ENCODE peak calls at places on chromosome 22, in ten cellular contexts. C, P, D, Q, U, W, F, M, B and H are unnamed samples.

GRCh38 chr22:37090920-37091688 is 18.4 kb downstream of the TMPRSS6 start:
- DNase-seq in B (no peak), C (no peak), P (no peak), F (no peak), U (no peak), W (no peak), Q (no peak), D (no peak), M (no peak), H (no peak)

GRCh38 chr22:29313126-29314071 is 2.1 kb downstream of the RASL10A start:
- DNase-seq in Q (peak; percentile 37), W (peak; percentile 22), M (peak; percentile 68), F (no peak), B (peak; percentile 16), U (no peak), P (peak; percentile 47), C (peak; percentile 48), D (peak; percentile 68), H (peak; percentile 25)

GRCh38 chr22:27982630-27983180 is 63.6 kb upstream of the PITPNB start:
- DNase-seq in M (no peak), Q (no peak), B (no peak), U (no peak), C (no peak), D (no peak), F (peak; percentile 43), P (no peak), W (no peak), H (no peak)

GRCh38 chr22:42347281-42347824 is 76.9 kb upstream of the TCF20 start:
- DNase-seq in B (no peak), W (no peak), Q (no peak), U (no peak), P (no peak), F (no peak), M (no peak), C (no peak), D (no peak), H (no peak)

GRCh38 chr22:20530368-20531153 is 23.2 kb downstream of the MED15 start:
- DNase-seq in D (no peak), C (peak; percentile 56), F (peak; percentile 70), M (peak; percentile 67), U (no peak), Q (peak; percentile 72), W (peak; percentile 75), B (no peak), P (peak; percentile 60), H (peak; percentile 80)

GRCh38 chr22:47376901-47377520 is 614.6 kb downstream of the TBC1D22A start:
- DNase-seq in B (no peak), U (no peak), Q (no peak), F (peak; percentile 19), M (no peak), P (no peak), W (no peak), D (no peak), C (no peak), H (peak; percentile 30)

GRCh38 chr22:26671317-26672059 is 14.1 kb downstream of the MIAT start:
- DNase-seq in P (no peak), M (no peak), W (no peak), B (peak; percentile 40), Q (no peak), F (peak; percentile 87), U (peak; percentile 55), D (no peak), C (peak; percentile 60), H (no peak)

GRCh38 chr22:27885977-27886842 is 32.8 kb downstream of the PITPNB start:
- DNase-seq in D (peak; percentile 61), B (peak; percentile 50), F (peak; percentile 74), C (peak; percentile 39), P (peak; percentile 94), W (peak; percentile 90), M (peak; percentile 85), Q (peak; percentile 78), U (peak; percentile 20), H (peak; percentile 91)

GRCh38 chr22:47595122-47595521 is 832.7 kb downstream of the TBC1D22A start:
- DNase-seq in U (no peak), F (no peak), B (no peak), M (no peak), W (no peak), C (no peak), P (no peak), Q (no peak), D (no peak), H (no peak)

GRCh38 chr22:24994070-24994763 is 41.7 kb downstream of the KIAA1671 start:
- DNase-seq in M (no peak), Q (peak; percentile 46), B (no peak), P (no peak), U (no peak), W (no peak), C (peak; percentile 87), F (peak; percentile 88), D (peak; percentile 31), H (peak; percentile 46)
- TF ChIP-seq CTCF in M (no peak), Q (no peak), B (no peak), P (no peak), U (no peak), W (no peak), C (peak; percentile 60), F (no peak), D (no peak), H (no peak)

DNA sequence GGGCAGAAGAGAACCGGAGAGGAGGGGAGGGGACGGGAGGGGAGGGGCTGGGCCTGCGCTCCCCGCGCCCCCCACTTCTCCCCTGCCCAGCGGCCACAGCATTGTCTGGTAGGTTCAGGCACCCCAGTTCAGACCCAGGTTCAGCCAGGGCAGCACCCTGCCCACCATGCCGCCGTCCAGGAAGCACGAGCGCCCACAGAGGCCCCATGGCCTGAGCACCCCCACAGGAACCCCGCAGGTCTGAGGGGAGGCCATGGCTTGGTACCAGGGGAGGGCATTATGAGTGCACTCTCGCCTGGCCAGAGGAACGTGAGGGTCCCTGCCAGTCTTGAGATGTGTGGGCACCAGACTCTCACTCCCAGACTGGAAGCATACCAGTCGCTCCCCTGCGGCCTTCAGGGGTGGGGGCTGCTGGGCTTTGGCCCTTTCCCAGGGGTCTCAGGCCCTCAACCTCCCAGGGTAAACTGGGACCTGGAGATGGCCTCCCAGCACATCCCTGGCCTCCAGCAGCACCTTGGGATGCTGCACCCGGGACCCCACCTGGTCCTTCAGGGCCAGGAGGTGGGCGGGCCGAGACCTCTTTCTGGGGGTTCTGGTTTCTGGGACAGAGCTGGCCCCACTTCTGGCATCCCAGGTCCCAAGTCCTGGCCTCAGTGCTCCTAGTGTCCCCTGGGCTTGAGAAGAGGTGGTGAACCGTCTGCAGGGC is 598 bp upstream of the PLXNB2 start:
- DNase-seq in B (no peak), F (no peak), Q (no peak), C (no peak), M (no peak), U (no peak), D (no peak), W (no peak), P (no peak), H (no peak)
- H3K4me3 ChIP-seq in B (no peak overlapping the region), F (no peak overlapping the region), Q (no peak overlapping the region), C (no peak overlapping the region), M (no peak overlapping the region), U (no peak overlapping the region), D (no peak overlapping the region), W (no peak overlapping the region), P (no peak overlapping the region), H (peak overlapping the region; percentile 9)

GRCh38 chr22:32771761-32772160 is 29.7 kb upstream of the TIMP3 start:
- DNase-seq in F (no peak), M (no peak), D (no peak), B (no peak), W (no peak), P (no peak), Q (no peak), C (no peak), U (no peak), H (no peak)

GRCh38 chr22:32776397-32776796 is 25.1 kb upstream of the TIMP3 start:
- DNase-seq in U (no peak), F (no peak), P (no peak), W (no peak), D (no peak), Q (no peak), B (no peak), M (no peak), C (no peak), H (no peak)

GRCh38 chr22:32777997-32778396 is 23.5 kb upstream of the TIMP3 start:
- DNase-seq in W (no peak), M (no peak), F (no peak), D (no peak), U (no peak), B (no peak), Q (no peak), P (no peak), C (no peak), H (no peak)

GRCh38 chr22:32776800-32777199 is 24.7 kb upstream of the TIMP3 start:
- DNase-seq in U (no peak), M (no peak), Q (no peak), D (no peak), F (no peak), C (no peak), W (no peak), B (no peak), P (no peak), H (no peak)

DNA sequence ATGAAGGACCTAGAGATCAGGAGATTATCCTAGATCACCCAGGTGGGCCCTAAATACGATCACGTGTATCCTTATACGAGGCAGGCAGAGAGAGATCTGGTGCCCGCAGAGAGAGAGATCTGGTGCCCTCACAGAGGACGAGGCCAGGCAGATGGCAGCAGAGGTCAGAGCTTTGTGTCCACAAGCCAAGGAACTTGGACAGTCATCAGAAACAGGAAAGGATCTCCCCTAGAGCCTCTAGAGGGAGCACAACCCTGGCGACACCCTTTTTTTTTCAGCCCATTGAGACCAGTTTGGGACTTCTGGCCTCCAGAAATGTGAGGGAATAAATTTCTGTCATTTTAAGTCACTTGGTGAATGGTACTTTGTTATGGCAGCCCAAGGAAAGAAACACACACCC is 25.5 kb upstream of the TIMP3 start:
- DNase-seq in W (no peak), U (no peak), B (no peak), C (no peak), M (no peak), Q (no peak), D (peak; percentile 30), F (no peak), P (no peak), H (no peak)
- TF ChIP-seq CTCF in W (peak; percentile 46), U (no peak), B (no peak), C (no peak), M (peak; percentile 64), Q (peak; percentile 40), D (peak; percentile 55), F (no peak), P (peak; percentile 53), H (peak; percentile 49)

GRCh38 chr22:44776535-44777363 is 24.4 kb downstream of the ARHGAP8 start:
- DNase-seq in D (peak; percentile 55), W (no peak), Q (no peak), B (no peak), F (no peak), U (no peak), M (peak; percentile 40), C (peak; percentile 42), P (no peak), H (no peak)

GRCh38 chr22:44777364-44777756 is 25.0 kb downstream of the ARHGAP8 start:
- DNase-seq in U (no peak), W (no peak), Q (no peak), P (no peak), C (peak; percentile 31), F (no peak), M (no peak), D (no peak), B (no peak), H (no peak)

GRCh38 chr22:44780876-44781275 is 28.5 kb downstream of the ARHGAP8 start:
- DNase-seq in D (no peak), U (no peak), C (no peak), M (no peak), W (no peak), F (no peak), Q (no peak), P (no peak), B (no peak), H (no peak)

GRCh38 chr22:44773082-44773481 is 20.7 kb downstream of the ARHGAP8 start:
- DNase-seq in Q (no peak), U (no peak), M (no peak), C (no peak), B (no peak), F (no peak), P (no peak), W (no peak), D (no peak), H (no peak)

GRCh38 chr22:44775862-44776261 is 23.5 kb downstream of the ARHGAP8 start:
- DNase-seq in Q (no peak), W (no peak), C (no peak), B (no peak), P (no peak), U (no peak), D (no peak), F (no peak), M (no peak), H (no peak)
- H3K4me3 ChIP-seq in Q (no peak overlapping the region), W (no peak overlapping the region), C (no peak overlapping the region), B (no peak overlapping the region), P (no peak overlapping the region), U (no peak overlapping the region), D (no peak overlapping the region), F (no peak overlapping the region), M (no peak overlapping the region), H (no peak overlapping the region)